ENCODE peak calls at places on chromosome 20, in seven cellular contexts. One of them, this sample, is unnamed. For H3K9me3, the result is how much of the 10 kb centered on the place peaks cover.

GRCh38 chr20:53220482-53221307 is 248.5 kb downstream of the TSHZ2 start:
- DNase-seq in left lung: no peak
- DNase-seq in tibial nerve: no peak
- DNase-seq in MM.1S: no peak
- DNase-seq in heart right ventricle: no peak
- DNase-seq in effector memory CD4-positive, alpha-beta T cell: no peak
- DNase-seq in colonic mucosa: no peak
- DNase-seq in this sample: no peak

GRCh38 chr20:38804243-38804642 is 1.3 kb upstream of the PPP1R16B start:
- DNase-seq in heart right ventricle: no peak
- DNase-seq in effector memory CD4-positive, alpha-beta T cell: no peak
- DNase-seq in tibial nerve: no peak
- DNase-seq in colonic mucosa: no peak
- DNase-seq in MM.1S: no peak
- DNase-seq in left lung: no peak
- DNase-seq in this sample: no peak

GRCh38 chr20:21208999-21209398 is 83.1 kb downstream of the KIZ start:
- DNase-seq in colonic mucosa: no peak
- DNase-seq in tibial nerve: no peak
- DNase-seq in left lung: no peak
- DNase-seq in effector memory CD4-positive, alpha-beta T cell: no peak
- DNase-seq in MM.1S: no peak
- DNase-seq in heart right ventricle: no peak
- DNase-seq in this sample: no peak

GRCh38 chr20:17525650-17526049 is 5.5 kb downstream of the BFSP1 start:
- DNase-seq in colonic mucosa: peak
- DNase-seq in tibial nerve: no peak
- DNase-seq in MM.1S: peak
- DNase-seq in left lung: no peak
- DNase-seq in heart right ventricle: no peak
- DNase-seq in effector memory CD4-positive, alpha-beta T cell: no peak
- DNase-seq in this sample: no peak

GRCh38 chr20:59495894-59496510 is 108.3 kb upstream of the PHACTR3 start:
- DNase-seq in colonic mucosa: peak
- DNase-seq in MM.1S: peak
- DNase-seq in tibial nerve: peak
- DNase-seq in effector memory CD4-positive, alpha-beta T cell: peak
- DNase-seq in left lung: peak
- DNase-seq in heart right ventricle: peak
- DNase-seq in this sample: peak

GRCh38 chr20:44593721-44594120 is 11.3 kb downstream of the PKIG start:
- DNase-seq in left lung: no peak
- DNase-seq in effector memory CD4-positive, alpha-beta T cell: no peak
- DNase-seq in colonic mucosa: no peak
- DNase-seq in heart right ventricle: no peak
- DNase-seq in tibial nerve: no peak
- DNase-seq in MM.1S: no peak
- DNase-seq in this sample: no peak

GRCh38 chr20:8534368-8534767 is 402.3 kb downstream of the PLCB1 start:
- DNase-seq in MM.1S: no peak
- DNase-seq in effector memory CD4-positive, alpha-beta T cell: no peak
- DNase-seq in heart right ventricle: no peak
- DNase-seq in colonic mucosa: no peak
- DNase-seq in left lung: no peak
- DNase-seq in tibial nerve: no peak
- DNase-seq in this sample: no peak

GRCh38 chr20:40686434-40686882 is 2.6 kb downstream of the MAFB start:
- DNase-seq in colonic mucosa: no peak
- DNase-seq in tibial nerve: no peak
- DNase-seq in effector memory CD4-positive, alpha-beta T cell: no peak
- DNase-seq in heart right ventricle: no peak
- DNase-seq in MM.1S: no peak
- DNase-seq in left lung: no peak
- DNase-seq in this sample: no peak

GRCh38 chr20:35838213-35838612 is 66.4 kb downstream of the PHF20 start:
- DNase-seq in colonic mucosa: no peak
- DNase-seq in heart right ventricle: no peak
- DNase-seq in tibial nerve: no peak
- DNase-seq in effector memory CD4-positive, alpha-beta T cell: no peak
- DNase-seq in MM.1S: no peak
- DNase-seq in left lung: no peak
- DNase-seq in this sample: no peak

GRCh38 chr20:59985864-59986263 is 27.6 kb downstream of the CDH26 start:
- DNase-seq in MM.1S: no peak
- DNase-seq in left lung: no peak
- DNase-seq in effector memory CD4-positive, alpha-beta T cell: no peak
- DNase-seq in colonic mucosa: no peak
- DNase-seq in tibial nerve: no peak
- DNase-seq in heart right ventricle: peak
- DNase-seq in this sample: no peak

GRCh38 chr20:23399568-23400241 is 21.6 kb downstream of the NAPB start:
- DNase-seq in left lung: peak
- DNase-seq in effector memory CD4-positive, alpha-beta T cell: no peak
- DNase-seq in heart right ventricle: no peak
- DNase-seq in MM.1S: no peak
- DNase-seq in tibial nerve: no peak
- DNase-seq in colonic mucosa: no peak
- DNase-seq in this sample: no peak

GRCh38 chr20:23623666-23624065 is 14.1 kb downstream of the CST3 start:
- DNase-seq in effector memory CD4-positive, alpha-beta T cell: no peak
- DNase-seq in MM.1S: no peak
- DNase-seq in heart right ventricle: no peak
- DNase-seq in tibial nerve: no peak
- DNase-seq in colonic mucosa: no peak
- DNase-seq in left lung: no peak
- DNase-seq in this sample: no peak

GRCh38 chr20:52490715-52491430 is 299.3 kb upstream of the ZFP64 start:
- DNase-seq in tibial nerve: no peak
- DNase-seq in MM.1S: no peak
- DNase-seq in colonic mucosa: no peak
- DNase-seq in heart right ventricle: no peak
- DNase-seq in left lung: no peak
- DNase-seq in effector memory CD4-positive, alpha-beta T cell: no peak
- DNase-seq in this sample: no peak

GRCh38 chr20:22984008-22984407 is 51.1 kb upstream of the SSTR4 start:
- DNase-seq in heart right ventricle: no peak
- DNase-seq in effector memory CD4-positive, alpha-beta T cell: no peak
- DNase-seq in tibial nerve: no peak
- DNase-seq in colonic mucosa: no peak
- DNase-seq in left lung: no peak
- DNase-seq in MM.1S: no peak
- DNase-seq in this sample: no peak

GRCh38 chr20:18003897-18004296 is 35.1 kb downstream of the MGME1 start:
- DNase-seq in tibial nerve: no peak
- DNase-seq in left lung: no peak
- DNase-seq in MM.1S: peak
- DNase-seq in effector memory CD4-positive, alpha-beta T cell: no peak
- DNase-seq in heart right ventricle: no peak
- DNase-seq in colonic mucosa: no peak
- DNase-seq in this sample: no peak

GRCh38 chr20:20505554-20505953 is 137.7 kb downstream of the INSM1 start:
- DNase-seq in effector memory CD4-positive, alpha-beta T cell: no peak
- DNase-seq in MM.1S: peak
- DNase-seq in left lung: no peak
- DNase-seq in tibial nerve: no peak
- DNase-seq in colonic mucosa: no peak
- DNase-seq in heart right ventricle: no peak
- DNase-seq in this sample: no peak

GRCh38 chr20:2907519-2907918 is 34.2 kb downstream of the PTPRA start:
- DNase-seq in MM.1S: no peak
- DNase-seq in effector memory CD4-positive, alpha-beta T cell: no peak
- DNase-seq in left lung: no peak
- DNase-seq in colonic mucosa: no peak
- DNase-seq in heart right ventricle: no peak
- DNase-seq in tibial nerve: no peak
- DNase-seq in this sample: no peak

GRCh38 chr20:63264002-63264401 is 8.6 kb upstream of the ARFGAP1 start:
- DNase-seq in effector memory CD4-positive, alpha-beta T cell: no peak
- DNase-seq in colonic mucosa: no peak
- DNase-seq in tibial nerve: no peak
- DNase-seq in MM.1S: no peak
- DNase-seq in left lung: no peak
- DNase-seq in heart right ventricle: no peak
- DNase-seq in this sample: no peak

GRCh38 chr20:38875170-38875993 is 50.8 kb upstream of the FAM83D start:
- DNase-seq in heart right ventricle: no peak
- DNase-seq in MM.1S: peak
- DNase-seq in left lung: no peak
- DNase-seq in tibial nerve: no peak
- DNase-seq in colonic mucosa: peak
- DNase-seq in effector memory CD4-positive, alpha-beta T cell: peak
- DNase-seq in this sample: no peak

GRCh38 chr20:46243707-46244628 is 64.3 kb downstream of the CDH22 start:
- DNase-seq in MM.1S: no peak
- DNase-seq in left lung: no peak
- DNase-seq in tibial nerve: no peak
- DNase-seq in heart right ventricle: no peak
- DNase-seq in effector memory CD4-positive, alpha-beta T cell: no peak
- DNase-seq in colonic mucosa: no peak
- DNase-seq in this sample: no peak

GRCh38 chr20:59035381-59035780 is 3.2 kb upstream of the ATP5F1E start:
- DNase-seq in tibial nerve: no peak
- DNase-seq in colonic mucosa: no peak
- DNase-seq in heart right ventricle: no peak
- DNase-seq in left lung: no peak
- DNase-seq in MM.1S: no peak
- DNase-seq in effector memory CD4-positive, alpha-beta T cell: no peak
- DNase-seq in this sample: no peak

GRCh38 chr20:53736757-53737403 is 143.2 kb upstream of the ZNF217 start:
- DNase-seq in MM.1S: peak
- DNase-seq in colonic mucosa: no peak
- DNase-seq in heart right ventricle: no peak
- DNase-seq in effector memory CD4-positive, alpha-beta T cell: no peak
- DNase-seq in tibial nerve: no peak
- DNase-seq in left lung: no peak
- DNase-seq in this sample: no peak

GRCh38 chr20:17768267-17768666 is 68.5 kb downstream of the BANF2 start:
- DNase-seq in MM.1S: no peak
- DNase-seq in left lung: no peak
- DNase-seq in effector memory CD4-positive, alpha-beta T cell: no peak
- DNase-seq in colonic mucosa: no peak
- DNase-seq in heart right ventricle: no peak
- DNase-seq in tibial nerve: no peak
- DNase-seq in this sample: no peak

GRCh38 chr20:4787825-4788224 is 66.1 kb downstream of the PRND start:
- DNase-seq in colonic mucosa: no peak
- DNase-seq in heart right ventricle: no peak
- DNase-seq in tibial nerve: no peak
- DNase-seq in MM.1S: no peak
- DNase-seq in left lung: no peak
- DNase-seq in effector memory CD4-positive, alpha-beta T cell: no peak
- DNase-seq in this sample: no peak

GRCh38 chr20:22795897-22796296 is 211.5 kb upstream of the FOXA2 start:
- DNase-seq in effector memory CD4-positive, alpha-beta T cell: no peak
- DNase-seq in left lung: no peak
- DNase-seq in MM.1S: no peak
- DNase-seq in heart right ventricle: peak
- DNase-seq in tibial nerve: peak
- DNase-seq in colonic mucosa: peak
- DNase-seq in this sample: peak

GRCh38 chr20:15396900-15397299 is 1059.5 kb upstream of the FLRT3 start:
- DNase-seq in tibial nerve: no peak
- DNase-seq in heart right ventricle: no peak
- DNase-seq in colonic mucosa: no peak
- DNase-seq in MM.1S: no peak
- DNase-seq in effector memory CD4-positive, alpha-beta T cell: no peak
- DNase-seq in left lung: no peak
- DNase-seq in this sample: no peak
- H3K9me3 ChIP-seq in tibial nerve: under half
- H3K9me3 ChIP-seq in heart right ventricle: under half
- H3K9me3 ChIP-seq in colonic mucosa: under half
- H3K9me3 ChIP-seq in MM.1S: under half
- H3K9me3 ChIP-seq in effector memory CD4-positive, alpha-beta T cell: under half
- H3K9me3 ChIP-seq in left lung: under half
- H3K9me3 ChIP-seq in this sample: under half

GRCh38 chr20:31406115-31406514 is at the start of gene DEFB121:
- DNase-seq in colonic mucosa: no peak
- DNase-seq in effector memory CD4-positive, alpha-beta T cell: no peak
- DNase-seq in left lung: no peak
- DNase-seq in heart right ventricle: no peak
- DNase-seq in tibial nerve: no peak
- DNase-seq in MM.1S: no peak
- DNase-seq in this sample: no peak
- H3K9me3 ChIP-seq in colonic mucosa: under half
- H3K9me3 ChIP-seq in effector memory CD4-positive, alpha-beta T cell: under half
- H3K9me3 ChIP-seq in left lung: under half
- H3K9me3 ChIP-seq in heart right ventricle: under half
- H3K9me3 ChIP-seq in tibial nerve: under half
- H3K9me3 ChIP-seq in MM.1S: under half
- H3K9me3 ChIP-seq in this sample: under half

DNA sequence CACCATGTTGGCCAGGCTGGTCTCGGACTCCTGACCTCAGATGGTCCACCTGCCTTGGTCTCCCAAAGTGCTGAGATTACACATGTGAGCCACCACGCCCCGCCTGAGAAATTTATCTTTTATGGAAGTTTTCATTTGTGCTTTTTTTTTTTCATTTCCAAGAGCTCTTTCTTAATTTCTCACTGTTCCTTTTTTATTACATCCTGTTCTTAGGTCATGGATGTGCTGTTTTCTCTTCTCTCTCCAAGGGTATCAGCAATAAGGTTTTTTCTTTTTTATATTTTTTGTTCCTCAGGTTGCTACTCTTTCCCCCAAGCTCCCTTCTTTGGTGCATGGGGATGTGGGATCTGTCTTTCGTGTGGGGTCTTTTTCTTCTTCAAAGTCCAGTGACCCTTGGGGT is 21.2 kb upstream of the LSM14B start:
- DNase-seq in MM.1S: no peak
- DNase-seq in heart right ventricle: no peak
- DNase-seq in left lung: no peak
- DNase-seq in effector memory CD4-positive, alpha-beta T cell: no peak
- DNase-seq in colonic mucosa: no peak
- DNase-seq in tibial nerve: no peak
- DNase-seq in this sample: no peak
- H3K9me3 ChIP-seq in MM.1S: under half
- H3K9me3 ChIP-seq in heart right ventricle: under half
- H3K9me3 ChIP-seq in left lung: under half
- H3K9me3 ChIP-seq in effector memory CD4-positive, alpha-beta T cell: under half
- H3K9me3 ChIP-seq in colonic mucosa: under half
- H3K9me3 ChIP-seq in tibial nerve: under half
- H3K9me3 ChIP-seq in this sample: under half

DNA sequence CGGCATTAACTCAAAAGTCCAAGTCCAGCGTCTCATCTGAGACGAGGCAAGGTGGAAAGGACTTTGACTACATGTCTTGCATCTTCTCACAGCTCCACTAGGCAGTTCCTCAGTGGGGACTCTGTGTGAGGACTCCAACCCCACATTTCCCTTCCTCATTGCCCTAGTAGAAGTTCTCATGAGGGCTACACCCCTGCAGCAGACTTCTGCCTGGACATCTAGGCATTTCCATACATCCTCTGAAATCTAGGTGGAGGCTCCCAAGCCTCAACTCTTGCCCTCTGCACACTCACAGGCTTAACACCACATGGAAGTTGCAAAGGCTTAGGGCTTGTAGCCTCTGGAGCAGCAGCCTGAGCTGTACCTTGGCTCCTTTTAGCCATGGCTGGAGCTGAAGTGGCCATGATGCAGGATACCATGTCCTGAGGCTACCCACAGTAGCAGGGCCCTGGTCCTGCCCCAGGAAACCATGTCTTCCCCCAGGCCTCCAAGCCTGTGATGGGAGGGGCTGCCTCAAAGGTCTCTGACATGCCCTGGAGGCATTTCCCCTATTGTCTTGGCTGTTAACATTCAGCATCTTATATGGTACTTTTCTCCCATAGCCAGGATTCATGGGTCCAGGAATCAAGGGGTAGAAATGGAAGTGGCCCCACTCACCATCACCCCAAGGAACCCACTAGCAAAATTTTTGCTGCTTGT is 194.6 kb upstream of the KCNG1 start:
- DNase-seq in left lung: no peak
- DNase-seq in effector memory CD4-positive, alpha-beta T cell: no peak
- DNase-seq in MM.1S: no peak
- DNase-seq in heart right ventricle: no peak
- DNase-seq in tibial nerve: no peak
- DNase-seq in colonic mucosa: no peak
- DNase-seq in this sample: no peak
- H3K9me3 ChIP-seq in left lung: under half
- H3K9me3 ChIP-seq in effector memory CD4-positive, alpha-beta T cell: under half
- H3K9me3 ChIP-seq in MM.1S: under half
- H3K9me3 ChIP-seq in heart right ventricle: under half
- H3K9me3 ChIP-seq in tibial nerve: under half
- H3K9me3 ChIP-seq in colonic mucosa: under half
- H3K9me3 ChIP-seq in this sample: under half

This sample was measured in aorta.